ENCODE peak calls at places on chromosome 15, in six cellular contexts. S is H1; P is activated gamma-delta T cell treated with Interleukin-2 at 50 U/mL for 16 hours; A is GDM1; J is germinal center; V is CD8-positive, alpha-beta T cell. I is an unnamed sample.

GRCh38 chr15:47439870-47440155 is 277.5 kb upstream of the SEMA6D start:
- DNase-seq in S (no peak), P (no peak), A (no peak), J (no peak), V (no peak), I (no peak)

GRCh38 chr15:92820233-92821021 is 79.7 kb upstream of the CHD2 start:
- DNase-seq in S (peak; percentile 70), P (peak; percentile 76), A (peak; percentile 80), J (peak; percentile 93), V (peak; percentile 76), I (peak; percentile 93)

GRCh38 chr15:58165661-58166060 is 27.5 kb downstream of the AQP9 start:
- DNase-seq in S (no peak), P (no peak), A (no peak), J (no peak), V (no peak), I (no peak)

GRCh38 chr15:55277116-55277564 is 12.5 kb downstream of the RAB27A start:
- DNase-seq in S (no peak), P (peak; percentile 54), A (peak; percentile 37), J (no peak), V (no peak), I (no peak)

GRCh38 chr15:47803767-47804166 is 86.5 kb downstream of the SEMA6D start:
- DNase-seq in S (no peak), P (no peak), A (no peak), J (no peak), V (no peak), I (no peak)

GRCh38 chr15:45187894-45188830 is at the start of gene SHF:
- DNase-seq in S (no peak), P (peak; percentile 46), A (peak; percentile 54), J (peak; percentile 74), V (peak; percentile 41), I (peak; percentile 61)

GRCh38 chr15:99103279-99103678 is 1.6 kb upstream of the SYNM start:
- DNase-seq in S (no peak), P (no peak), A (no peak), J (no peak), V (no peak), I (no peak)

GRCh38 chr15:50117628-50118027 is 1.4 kb downstream of the ATP8B4 start:
- DNase-seq in S (no peak), P (no peak), A (no peak), J (no peak), V (no peak), I (no peak)

GRCh38 chr15:68450192-68450591 is 18.2 kb upstream of the ITGA11 start:
- DNase-seq in S (no peak), P (no peak), A (no peak), J (no peak), V (no peak), I (no peak)

GRCh38 chr15:88810449-88810848 is 7.2 kb downstream of the ACAN start:
- DNase-seq in S (no peak), P (no peak), A (no peak), J (no peak), V (no peak), I (no peak)

GRCh38 chr15:77762747-77763146 is 130.0 kb upstream of the LINGO1 start:
- DNase-seq in S (no peak), P (no peak), A (no peak), J (no peak), V (no peak), I (no peak)

GRCh38 chr15:67180035-67180434 is 74.4 kb downstream of the AAGAB start:
- DNase-seq in S (no peak), P (no peak), A (no peak), J (no peak), V (no peak), I (no peak)

GRCh38 chr15:85452436-85452835 is 72.0 kb downstream of the AKAP13 start:
- DNase-seq in S (no peak), P (no peak), A (no peak), J (no peak), V (no peak), I (no peak)

GRCh38 chr15:90883971-90884718 is at the start of gene FES:
- DNase-seq in S (no peak), P (no peak), A (peak; percentile 72), J (no peak), V (no peak), I (no peak)

GRCh38 chr15:67945951-67946700 is 106.3 kb upstream of the RNU6-1 start:
- DNase-seq in S (peak; percentile 59), P (no peak), A (no peak), J (no peak), V (no peak), I (peak; percentile 89)

GRCh38 chr15:33618300-33618699 is 307.5 kb downstream of the RYR3 start:
- DNase-seq in S (no peak), P (no peak), A (no peak), J (no peak), V (no peak), I (no peak)